ENCODE peak calls at places on chromosome 17, in six cellular contexts. N is body of pancreas; O is HL-60; R is AG09309; S is lower lobe of right lung; B is effector memory CD4-positive, alpha-beta T cell. V is an unnamed sample.
A peak's percentile ranks its signal among the peaks of the same experiment; 100 is the strongest.

GRCh38 chr17:64938925-64939474 is 19.7 kb upstream of the LRRC37A3 start:
- DNase-seq in N (peak; percentile 42), S (peak; percentile 80), R (no peak), B (no peak), O (no peak), V (no peak)

GRCh38 chr17:35531170-35531569 is 6.3 kb downstream of the SLFN12L start:
- DNase-seq in O (no peak), B (no peak), N (no peak), S (no peak), R (no peak), V (no peak)

GRCh38 chr17:10775740-10776333 is 28.1 kb downstream of the TMEM238L start:
- DNase-seq in O (no peak), N (no peak), S (no peak), B (no peak), R (no peak), V (no peak)

GRCh38 chr17:78040561-78041400 is 82.3 kb downstream of the TNRC6C start:
- DNase-seq in B (no peak), S (peak; percentile 76), O (no peak), N (peak; percentile 37), R (no peak), V (no peak)

GRCh38 chr17:60594747-60595146 is 5.2 kb upstream of the PPM1D start:
- DNase-seq in N (no peak), S (no peak), R (no peak), B (no peak), O (no peak), V (no peak)

GRCh38 chr17:43591750-43592562 is 45.8 kb upstream of the ETV4 start:
- DNase-seq in N (peak; percentile 43), B (no peak), S (peak; percentile 50), R (no peak), O (no peak), V (peak; percentile 81)

GRCh38 chr17:78748730-78749317 is 33.2 kb downstream of the CYTH1 start:
- DNase-seq in O (peak; percentile 85), S (peak; percentile 85), B (peak; percentile 67), N (peak; percentile 72), R (no peak), V (no peak)

GRCh38 chr17:31391496-31391949 is at the start of gene RAB11FIP4:
- DNase-seq in N (no peak), O (no peak), B (no peak), S (no peak), R (no peak), V (no peak)

GRCh38 chr17:62703269-62703775 is 75.9 kb downstream of the MRC2 start:
- DNase-seq in B (no peak), R (no peak), N (peak; percentile 57), O (no peak), S (no peak), V (no peak)

GRCh38 chr17:38916771-38917170 is 8.6 kb upstream of the LASP1NB start:
- DNase-seq in B (no peak), O (no peak), N (no peak), R (no peak), S (no peak), V (no peak)

GRCh38 chr17:21285164-21286065 is 904 bp downstream of the MAP2K3 start:
- DNase-seq in N (peak; percentile 52), S (no peak), O (no peak), B (no peak), R (no peak), V (no peak)

GRCh38 chr17:56694825-56695224 is 101.3 kb downstream of the NOG start:
- DNase-seq in B (no peak), S (no peak), R (no peak), N (no peak), O (no peak), V (no peak)

GRCh38 chr17:43532581-43532980 is 13.6 kb downstream of the ETV4 start:
- DNase-seq in R (no peak), B (no peak), S (no peak), O (no peak), N (no peak), V (no peak)

GRCh38 chr17:74424117-74424516 is 7.8 kb upstream of the GPRC5C start:
- DNase-seq in O (no peak), R (no peak), S (no peak), N (no peak), B (no peak), V (no peak)

GRCh38 chr17:65413390-65413789 is 148.1 kb downstream of the AXIN2 start:
- DNase-seq in S (no peak), N (no peak), B (no peak), O (no peak), R (no peak), V (no peak)

GRCh38 chr17:9401434-9401833 is 174.2 kb downstream of the STX8 start:
- DNase-seq in S (no peak), R (peak; percentile 14), O (no peak), B (no peak), N (no peak), V (peak; percentile 52)

GRCh38 chr17:46056800-46057304 is 57.8 kb downstream of the STH start:
- DNase-seq in S (no peak), N (no peak), O (peak; percentile 87), R (peak; percentile 34), B (no peak), V (peak; percentile 21)

GRCh38 chr17:41101586-41102259 is at the start of gene KRTAP4-16:
- DNase-seq in B (no peak), S (no peak), R (no peak), N (no peak), O (no peak), V (no peak)

GRCh38 chr17:72518333-72518732 is 397.5 kb downstream of the SOX9 start:
- DNase-seq in B (no peak), O (no peak), S (no peak), R (no peak), N (no peak), V (no peak)

GRCh38 chr17:31581022-31581483 is 189.6 kb downstream of the RAB11FIP4 start:
- DNase-seq in O (no peak), S (peak; percentile 85), N (peak; percentile 83), B (no peak), R (no peak), V (peak; percentile 45)

GRCh38 chr17:16584273-16584995 is 15.4 kb upstream of the ZNF287 start:
- DNase-seq in R (peak; percentile 50), O (no peak), N (peak; percentile 95), B (peak; percentile 80), S (peak; percentile 96), V (peak; percentile 43)

GRCh38 chr17:74116087-74116717 is 87.3 kb upstream of the RPL38 start:
- DNase-seq in O (no peak), B (no peak), N (no peak), R (no peak), S (no peak), V (no peak)

GRCh38 chr17:14471052-14471451 is 170.2 kb downstream of the HS3ST3B1 start:
- DNase-seq in B (no peak), O (no peak), R (peak; percentile 45), N (no peak), S (no peak), V (peak; percentile 51)

GRCh38 chr17:16259926-16260325 is 42.9 kb downstream of the PIGL start:
- DNase-seq in O (no peak), R (no peak), N (no peak), B (no peak), S (peak; percentile 50), V (no peak)

GRCh38 chr17:35934760-35935159 is 4.2 kb upstream of the RDM1 start:
- DNase-seq in N (peak; percentile 56), O (no peak), B (no peak), S (no peak), R (peak; percentile 32), V (no peak)

DNA sequence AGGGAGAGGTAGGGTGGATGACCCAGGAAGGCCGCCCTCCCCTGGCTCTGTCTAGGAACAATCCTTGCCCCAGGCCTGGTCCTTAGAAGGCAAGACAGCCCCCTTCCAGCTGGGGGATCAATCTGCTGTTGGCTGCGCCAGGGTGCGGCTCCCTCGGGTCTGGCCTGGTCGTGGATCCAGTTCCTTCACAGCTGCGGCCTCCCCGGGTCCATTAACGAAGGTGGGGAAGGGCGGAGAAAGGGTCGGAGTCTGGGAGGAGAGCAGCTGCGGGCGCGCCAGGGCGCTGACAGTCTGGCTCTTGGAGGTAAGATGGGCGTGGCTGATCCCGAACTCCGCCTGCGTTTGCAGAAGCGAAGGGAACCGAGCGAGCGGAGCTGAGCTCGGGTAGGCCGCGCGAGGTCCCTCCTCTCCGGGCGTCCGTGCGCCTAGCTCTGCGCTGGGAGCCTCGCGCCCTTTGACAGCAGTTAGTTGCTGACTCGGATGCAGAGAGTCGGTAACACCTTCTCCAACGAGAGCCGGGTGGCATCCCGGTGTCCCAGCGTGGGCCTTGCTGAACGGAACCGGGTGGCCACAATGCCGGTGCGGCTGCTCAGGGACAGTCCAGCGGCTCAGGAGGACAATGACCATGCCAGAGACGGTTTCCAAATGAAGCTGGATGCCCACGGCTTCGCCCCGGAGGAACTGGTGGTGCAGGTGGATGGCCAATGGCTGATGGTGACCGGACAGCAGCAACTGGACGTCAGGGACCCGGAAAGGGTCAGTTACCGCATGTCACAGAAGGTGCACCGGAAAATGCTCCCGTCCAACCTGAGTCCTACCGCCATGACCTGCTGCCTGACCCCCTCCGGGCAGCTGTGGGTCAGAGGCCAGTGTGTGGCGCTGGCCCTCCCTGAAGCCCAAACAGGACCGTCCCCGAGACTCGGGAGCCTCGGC is at the start of gene HSPB9:
- DNase-seq in N (peak; percentile 94), B (no peak), S (peak; percentile 82), O (no peak), R (no peak), V (no peak)
- H3K4me3 ChIP-seq in N (no peak within 1 kb of the TSS), B (peak within 1 kb of the TSS; percentile 69), S (peak within 1 kb of the TSS; percentile 38), O (no peak within 1 kb of the TSS), R (no peak within 1 kb of the TSS), V (no peak within 1 kb of the TSS)

GRCh38 chr17:80477647-80478478 is 1.5 kb upstream of the NPTX1 start:
- DNase-seq in S (no peak), R (no peak), N (no peak), B (no peak), O (no peak), V (no peak)
- H3K4me3 ChIP-seq in S (peak overlapping the region; percentile 42), R (no peak overlapping the region), N (no peak overlapping the region), B (peak overlapping the region; percentile 47), O (no peak overlapping the region), V (peak overlapping the region; percentile 41)

DNA sequence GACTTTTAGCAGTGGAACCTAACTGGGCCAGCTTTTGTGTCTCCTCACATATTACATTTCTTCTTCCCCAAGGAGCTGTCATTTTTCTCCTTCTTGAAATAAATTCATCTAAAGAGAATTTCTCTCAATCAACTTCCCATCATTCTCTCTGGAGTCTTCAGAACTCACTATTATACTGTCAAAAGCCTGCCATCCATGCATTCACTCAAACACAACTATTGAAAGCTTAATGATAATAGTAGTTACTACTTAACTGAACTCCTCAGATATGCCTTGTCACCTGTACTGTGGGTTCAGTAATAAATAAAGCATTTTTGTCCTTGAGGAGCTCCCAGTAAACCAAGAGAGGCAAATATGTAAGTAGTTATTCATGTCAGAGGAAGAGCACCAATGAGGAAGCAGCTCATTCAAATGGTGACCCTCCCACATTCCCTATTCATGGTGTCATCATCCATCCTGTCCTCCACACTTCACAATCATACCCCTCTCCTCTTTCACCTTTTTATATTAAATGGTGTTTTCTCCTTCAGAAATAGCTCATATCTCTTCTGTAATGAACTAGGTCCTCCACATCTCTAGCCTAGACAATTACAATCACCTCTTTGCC is 162.6 kb downstream of the CA10 start:
- DNase-seq in B (no peak), R (no peak), O (no peak), S (no peak), N (no peak), V (no peak)
- H3K4me3 ChIP-seq in B (no peak overlapping the region), R (no peak overlapping the region), O (no peak overlapping the region), S (no peak overlapping the region), N (no peak overlapping the region), V (no peak overlapping the region)

DNA sequence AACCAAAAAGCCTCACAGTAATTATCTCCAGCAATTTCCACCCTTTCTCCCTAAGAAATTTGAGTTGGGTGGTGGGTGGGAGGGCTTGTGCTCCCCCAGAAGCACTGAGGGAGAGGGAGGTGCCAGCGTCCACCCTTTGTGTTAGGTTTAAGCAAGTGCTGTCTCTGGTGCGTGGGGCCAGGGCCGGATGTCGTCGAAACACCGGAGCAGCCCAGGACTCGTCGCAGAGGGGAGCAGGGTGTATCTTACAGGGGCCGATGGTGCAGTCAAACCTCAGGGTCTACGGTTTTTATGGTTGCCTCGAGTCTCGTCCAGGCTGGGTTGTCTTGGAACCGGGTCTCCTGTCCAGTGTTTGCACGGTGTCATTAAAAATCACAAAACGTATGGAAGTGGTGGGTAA is 35.3 kb downstream of the METRNL start:
- DNase-seq in B (no peak), O (no peak), R (no peak), N (no peak), S (no peak), V (no peak)
- H3K4me3 ChIP-seq in B (no peak overlapping the region), O (no peak overlapping the region), R (no peak overlapping the region), N (no peak overlapping the region), S (no peak overlapping the region), V (no peak overlapping the region)